ENCODE peak calls at places on chromosomes 16 and 17, in seven cellular contexts. One of them, this sample, is unnamed.

GRCh38 chr17:34620458-34620857 is 41.1 kb downstream of the TMEM132E start:
- DNase-seq in prostate gland: no peak
- DNase-seq in esophagus muscularis mucosa: no peak
- DNase-seq in body of pancreas: no peak
- DNase-seq in heart left ventricle: no peak
- DNase-seq in GM12892: no peak
- DNase-seq in lower leg skin: no peak
- DNase-seq in this sample: no peak

GRCh38 chr17:79777166-79777843 is 643 bp upstream of the CBX2 start:
- DNase-seq in lower leg skin: peak; percentile 30
- DNase-seq in body of pancreas: peak; percentile 64
- DNase-seq in heart left ventricle: peak; percentile 83
- DNase-seq in GM12892: no peak
- DNase-seq in prostate gland: no peak
- DNase-seq in esophagus muscularis mucosa: no peak
- DNase-seq in this sample: peak; percentile 74

GRCh38 chr17:65417406-65418221 is 143.8 kb downstream of the AXIN2 start:
- DNase-seq in lower leg skin: peak; percentile 43
- DNase-seq in GM12892: no peak
- DNase-seq in body of pancreas: no peak
- DNase-seq in heart left ventricle: no peak
- DNase-seq in esophagus muscularis mucosa: no peak
- DNase-seq in prostate gland: no peak
- DNase-seq in this sample: no peak

GRCh38 chr17:40612510-40613244 is 34.9 kb downstream of the SMARCE1 start:
- DNase-seq in body of pancreas: no peak
- DNase-seq in heart left ventricle: no peak
- DNase-seq in esophagus muscularis mucosa: peak; percentile 78
- DNase-seq in lower leg skin: no peak
- DNase-seq in GM12892: no peak
- DNase-seq in prostate gland: no peak
- DNase-seq in this sample: no peak

GRCh38 chr17:12522743-12523181 is 142.9 kb upstream of the MYOCD start:
- DNase-seq in lower leg skin: no peak
- DNase-seq in GM12892: no peak
- DNase-seq in esophagus muscularis mucosa: no peak
- DNase-seq in prostate gland: peak; percentile 8
- DNase-seq in body of pancreas: no peak
- DNase-seq in heart left ventricle: no peak
- DNase-seq in this sample: no peak

GRCh38 chr16:85398688-85399582 is 214.2 kb upstream of the GSE1 start:
- DNase-seq in GM12892: no peak
- DNase-seq in heart left ventricle: peak; percentile 37
- DNase-seq in esophagus muscularis mucosa: no peak
- DNase-seq in body of pancreas: no peak
- DNase-seq in prostate gland: no peak
- DNase-seq in lower leg skin: no peak
- DNase-seq in this sample: no peak

GRCh38 chr16:68351991-68352431 is 41.2 kb downstream of the PRMT7 start:
- DNase-seq in heart left ventricle: no peak
- DNase-seq in body of pancreas: no peak
- DNase-seq in GM12892: no peak
- DNase-seq in lower leg skin: no peak
- DNase-seq in prostate gland: peak; percentile 76
- DNase-seq in esophagus muscularis mucosa: no peak
- DNase-seq in this sample: no peak

GRCh38 chr17:39662551-39663339 is 2.4 kb upstream of the TCAP start:
- DNase-seq in GM12892: no peak
- DNase-seq in prostate gland: peak; percentile 40
- DNase-seq in body of pancreas: no peak
- DNase-seq in esophagus muscularis mucosa: no peak
- DNase-seq in heart left ventricle: no peak
- DNase-seq in lower leg skin: no peak
- DNase-seq in this sample: peak; percentile 19

GRCh38 chr17:7916383-7916677 is 241 bp upstream of the RNF227 start:
- DNase-seq in GM12892: no peak
- DNase-seq in body of pancreas: no peak
- DNase-seq in prostate gland: no peak
- DNase-seq in heart left ventricle: no peak
- DNase-seq in lower leg skin: no peak
- DNase-seq in esophagus muscularis mucosa: no peak
- DNase-seq in this sample: no peak

GRCh38 chr17:30323262-30323894 is 10.5 kb downstream of the TMIGD1 start:
- DNase-seq in esophagus muscularis mucosa: no peak
- DNase-seq in lower leg skin: no peak
- DNase-seq in GM12892: no peak
- DNase-seq in prostate gland: no peak
- DNase-seq in heart left ventricle: no peak
- DNase-seq in body of pancreas: peak; percentile 11
- DNase-seq in this sample: peak; percentile 58

GRCh38 chr16:49127103-49127502 is 154.5 kb downstream of the CBLN1 start:
- DNase-seq in prostate gland: no peak
- DNase-seq in GM12892: no peak
- DNase-seq in esophagus muscularis mucosa: no peak
- DNase-seq in lower leg skin: no peak
- DNase-seq in body of pancreas: no peak
- DNase-seq in heart left ventricle: no peak
- DNase-seq in this sample: no peak

GRCh38 chr17:35728551-35728950 is 2.9 kb upstream of the RASL10B start:
- DNase-seq in lower leg skin: no peak
- DNase-seq in GM12892: no peak
- DNase-seq in esophagus muscularis mucosa: no peak
- DNase-seq in prostate gland: no peak
- DNase-seq in body of pancreas: no peak
- DNase-seq in heart left ventricle: no peak
- DNase-seq in this sample: no peak

GRCh38 chr17:73348018-73348823 is 36.4 kb upstream of the CDC42EP4 start:
- DNase-seq in body of pancreas: no peak
- DNase-seq in heart left ventricle: no peak
- DNase-seq in lower leg skin: no peak
- DNase-seq in GM12892: no peak
- DNase-seq in esophagus muscularis mucosa: no peak
- DNase-seq in prostate gland: no peak
- DNase-seq in this sample: no peak

GRCh38 chr16:47051031-47051430 is 77.6 kb upstream of the DNAJA2 start:
- DNase-seq in heart left ventricle: no peak
- DNase-seq in esophagus muscularis mucosa: no peak
- DNase-seq in GM12892: no peak
- DNase-seq in lower leg skin: no peak
- DNase-seq in body of pancreas: no peak
- DNase-seq in prostate gland: no peak
- DNase-seq in this sample: no peak

GRCh38 chr17:10295728-10296343 is 77.0 kb downstream of the MYH13 start:
- DNase-seq in esophagus muscularis mucosa: no peak
- DNase-seq in prostate gland: peak; percentile 27
- DNase-seq in body of pancreas: peak; percentile 34
- DNase-seq in heart left ventricle: no peak
- DNase-seq in GM12892: no peak
- DNase-seq in lower leg skin: no peak
- DNase-seq in this sample: peak; percentile 51

DNA sequence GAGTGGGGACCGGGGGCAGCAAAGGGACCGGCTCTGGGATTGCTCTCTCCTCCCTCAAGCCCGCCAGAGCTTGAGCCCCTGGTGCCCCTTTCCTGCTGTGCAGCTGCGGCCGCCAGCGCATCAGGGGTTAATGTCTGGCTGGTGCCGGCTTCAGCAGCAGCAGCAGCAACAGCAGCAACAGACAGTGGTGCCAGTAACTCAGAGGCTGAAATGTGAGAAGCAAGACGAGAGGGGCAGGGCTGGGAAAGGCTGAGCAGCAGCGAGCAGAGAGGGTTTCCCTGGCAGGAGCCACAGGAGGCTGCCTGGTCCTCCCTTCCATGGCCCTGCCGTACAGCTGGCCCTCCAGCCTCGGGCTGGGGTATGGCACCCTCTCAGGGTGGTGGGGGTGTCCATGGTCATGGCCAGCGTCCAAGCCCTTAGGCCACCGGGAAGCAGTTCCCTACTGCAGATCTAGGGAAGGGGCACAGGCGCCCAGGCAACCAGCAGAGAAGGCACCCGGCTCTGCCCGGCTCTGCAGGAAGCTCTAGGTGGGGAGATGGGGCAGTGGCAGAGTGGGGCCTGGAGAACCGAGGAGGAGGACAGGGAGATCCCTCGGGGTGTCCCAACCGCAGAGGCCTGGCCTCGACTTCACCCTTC is 21.1 kb upstream of the TFAP4 start:
- DNase-seq in prostate gland: peak; percentile 64
- DNase-seq in heart left ventricle: peak; percentile 68
- DNase-seq in esophagus muscularis mucosa: no peak
- DNase-seq in lower leg skin: no peak
- DNase-seq in body of pancreas: peak; percentile 59
- DNase-seq in GM12892: no peak
- DNase-seq in this sample: no peak
- TF ChIP-seq POLR2A in prostate gland: no peak
- TF ChIP-seq POLR2A in heart left ventricle: no peak
- TF ChIP-seq POLR2A in esophagus muscularis mucosa: no peak
- TF ChIP-seq POLR2A in lower leg skin: no peak
- TF ChIP-seq POLR2A in body of pancreas: no peak
- TF ChIP-seq POLR2A in GM12892: no peak
- TF ChIP-seq POLR2A in this sample: no peak

GRCh38 chr16:30091474-30092372 is at the start of gene TBX6:
- DNase-seq in esophagus muscularis mucosa: peak; percentile 98
- DNase-seq in prostate gland: peak; percentile 90
- DNase-seq in GM12892: peak; percentile 92
- DNase-seq in heart left ventricle: peak; percentile 98
- DNase-seq in body of pancreas: peak; percentile 94
- DNase-seq in lower leg skin: peak; percentile 90
- DNase-seq in this sample: peak; percentile 96
- TF ChIP-seq POLR2A in esophagus muscularis mucosa: no peak
- TF ChIP-seq POLR2A in prostate gland: peak; percentile 20
- TF ChIP-seq POLR2A in GM12892: peak; percentile 49
- TF ChIP-seq POLR2A in heart left ventricle: peak; percentile 51
- TF ChIP-seq POLR2A in body of pancreas: peak; percentile 52
- TF ChIP-seq POLR2A in lower leg skin: no peak
- TF ChIP-seq POLR2A in this sample: peak; percentile 67

GRCh38 chr16:844638-845348 is 44.3 kb upstream of the GNG13 start:
- DNase-seq in lower leg skin: no peak
- DNase-seq in GM12892: no peak
- DNase-seq in body of pancreas: no peak
- DNase-seq in prostate gland: no peak
- DNase-seq in heart left ventricle: peak; percentile 37
- DNase-seq in esophagus muscularis mucosa: no peak
- DNase-seq in this sample: no peak

GRCh38 chr16:843771-844170 is 43.2 kb upstream of the GNG13 start:
- DNase-seq in body of pancreas: no peak
- DNase-seq in GM12892: no peak
- DNase-seq in esophagus muscularis mucosa: no peak
- DNase-seq in lower leg skin: no peak
- DNase-seq in prostate gland: no peak
- DNase-seq in heart left ventricle: peak; percentile 42
- DNase-seq in this sample: no peak

GRCh38 chr16:842061-842476 is 41.5 kb upstream of the GNG13 start:
- DNase-seq in GM12892: no peak
- DNase-seq in prostate gland: no peak
- DNase-seq in heart left ventricle: peak; percentile 55
- DNase-seq in lower leg skin: no peak
- DNase-seq in esophagus muscularis mucosa: no peak
- DNase-seq in body of pancreas: peak; percentile 36
- DNase-seq in this sample: no peak

GRCh38 chr16:841455-842060 is 41.0 kb upstream of the GNG13 start:
- DNase-seq in esophagus muscularis mucosa: no peak
- DNase-seq in body of pancreas: no peak
- DNase-seq in GM12892: no peak
- DNase-seq in heart left ventricle: peak; percentile 46
- DNase-seq in prostate gland: no peak
- DNase-seq in lower leg skin: no peak
- DNase-seq in this sample: no peak

GRCh38 chr16:842631-843560 is 42.4 kb upstream of the GNG13 start:
- DNase-seq in body of pancreas: no peak
- DNase-seq in lower leg skin: no peak
- DNase-seq in prostate gland: no peak
- DNase-seq in esophagus muscularis mucosa: no peak
- DNase-seq in heart left ventricle: peak; percentile 57
- DNase-seq in GM12892: no peak
- DNase-seq in this sample: no peak
- TF ChIP-seq POLR2A in body of pancreas: no peak
- TF ChIP-seq POLR2A in lower leg skin: no peak
- TF ChIP-seq POLR2A in prostate gland: no peak
- TF ChIP-seq POLR2A in esophagus muscularis mucosa: no peak
- TF ChIP-seq POLR2A in heart left ventricle: no peak
- TF ChIP-seq POLR2A in GM12892: no peak
- TF ChIP-seq POLR2A in this sample: no peak

GRCh38 chr17:28951428-28951990 is at the start of gene PHF12:
- DNase-seq in heart left ventricle: peak; percentile 100
- DNase-seq in esophagus muscularis mucosa: peak; percentile 100
- DNase-seq in GM12892: peak; percentile 92
- DNase-seq in body of pancreas: peak; percentile 100
- DNase-seq in prostate gland: peak; percentile 100
- DNase-seq in lower leg skin: peak; percentile 100
- DNase-seq in this sample: peak; percentile 100
- TF ChIP-seq POLR2A in heart left ventricle: peak; percentile 72
- TF ChIP-seq POLR2A in esophagus muscularis mucosa: peak; percentile 72
- TF ChIP-seq POLR2A in GM12892: peak; percentile 65
- TF ChIP-seq POLR2A in body of pancreas: peak; percentile 85
- TF ChIP-seq POLR2A in prostate gland: peak; percentile 71
- TF ChIP-seq POLR2A in lower leg skin: no peak
- TF ChIP-seq POLR2A in this sample: no peak

GRCh38 chr17:75894049-75894742 is 2.6 kb downstream of the TRIM65 start:
- DNase-seq in esophagus muscularis mucosa: no peak
- DNase-seq in heart left ventricle: no peak
- DNase-seq in prostate gland: no peak
- DNase-seq in body of pancreas: no peak
- DNase-seq in lower leg skin: no peak
- DNase-seq in GM12892: no peak
- DNase-seq in this sample: no peak

GRCh38 chr17:75891022-75891604 is 5.6 kb downstream of the TRIM65 start:
- DNase-seq in GM12892: no peak
- DNase-seq in heart left ventricle: no peak
- DNase-seq in lower leg skin: no peak
- DNase-seq in body of pancreas: no peak
- DNase-seq in prostate gland: no peak
- DNase-seq in esophagus muscularis mucosa: no peak
- DNase-seq in this sample: no peak

GRCh38 chr17:75892556-75893224 is 4.1 kb downstream of the TRIM65 start:
- DNase-seq in GM12892: no peak
- DNase-seq in esophagus muscularis mucosa: no peak
- DNase-seq in body of pancreas: no peak
- DNase-seq in lower leg skin: no peak
- DNase-seq in heart left ventricle: no peak
- DNase-seq in prostate gland: no peak
- DNase-seq in this sample: no peak

GRCh38 chr17:75891605-75892555 is 4.9 kb downstream of the TRIM65 start:
- DNase-seq in body of pancreas: no peak
- DNase-seq in esophagus muscularis mucosa: no peak
- DNase-seq in prostate gland: no peak
- DNase-seq in heart left ventricle: no peak
- DNase-seq in GM12892: no peak
- DNase-seq in lower leg skin: no peak
- DNase-seq in this sample: no peak

GRCh38 chr17:75893305-75894048 is 3.3 kb downstream of the TRIM65 start:
- DNase-seq in lower leg skin: no peak
- DNase-seq in heart left ventricle: no peak
- DNase-seq in GM12892: no peak
- DNase-seq in body of pancreas: no peak
- DNase-seq in prostate gland: no peak
- DNase-seq in esophagus muscularis mucosa: no peak
- DNase-seq in this sample: no peak
- TF ChIP-seq POLR2A in lower leg skin: no peak
- TF ChIP-seq POLR2A in heart left ventricle: no peak
- TF ChIP-seq POLR2A in GM12892: no peak
- TF ChIP-seq POLR2A in body of pancreas: no peak
- TF ChIP-seq POLR2A in prostate gland: no peak
- TF ChIP-seq POLR2A in esophagus muscularis mucosa: no peak
- TF ChIP-seq POLR2A in this sample: no peak